ENCODE peak calls at places on chromosomes 7 and 10, in six cellular contexts. M is endothelial cell, D is mammary epithelial cell, W is tibial nerve, L is WTC11, N is epithelial cell of esophagus. A is an unnamed sample.

GRCh38 chr10:93488956-93489528 is 6.9 kb upstream of the MYOF start:
- DNase-seq in M (no peak), D (no peak), W (no peak), L (no peak), N (no peak), A (no peak)

GRCh38 chr7:45457591-45457990 is 116.6 kb upstream of the ADCY1 start:
- DNase-seq in M (no peak), D (no peak), W (no peak), L (no peak), N (no peak), A (no peak)

GRCh38 chr7:156616269-156617202 is 24.0 kb upstream of the RNF32 start:
- DNase-seq in M (no peak), D (no peak), W (no peak), L (peak), N (no peak), A (no peak)

GRCh38 chr10:77177589-77177988 is 460.0 kb downstream of the KCNMA1 start:
- DNase-seq in M (no peak), D (no peak), W (no peak), L (no peak), N (no peak), A (no peak)

GRCh38 chr10:28996947-28997551 is 291.8 kb upstream of the LYZL1 start:
- DNase-seq in M (no peak), D (no peak), W (no peak), L (no peak), N (no peak), A (no peak)

GRCh38 chr7:19353158-19353557 is 207.9 kb upstream of the FERD3L start:
- DNase-seq in M (no peak), D (no peak), W (no peak), L (no peak), N (no peak), A (no peak)

GRCh38 chr7:98922392-98923107 is 44.2 kb downstream of the TRRAP start:
- DNase-seq in M (no peak), D (no peak), W (peak), L (no peak), N (peak), A (no peak)

GRCh38 chr7:158314394-158314793 is 273.2 kb downstream of the PTPRN2 start:
- DNase-seq in M (no peak), D (no peak), W (no peak), L (no peak), N (no peak), A (no peak)

GRCh38 chr7:137851361-137851945 is 4.7 kb upstream of the DGKI start:
- DNase-seq in M (no peak), D (peak), W (no peak), L (no peak), N (peak), A (no peak)

GRCh38 chr7:37282093-37282444 is 166.6 kb downstream of the ELMO1 start:
- DNase-seq in M (no peak), D (no peak), W (no peak), L (no peak), N (no peak), A (no peak)

GRCh38 chr10:78301891-78302738 is 268.5 kb downstream of the RPS24 start:
- DNase-seq in M (no peak), D (no peak), W (no peak), L (no peak), N (peak), A (no peak)

GRCh38 chr10:91135113-91135512 is 85.3 kb upstream of the PCGF5 start:
- DNase-seq in M (no peak), D (no peak), W (no peak), L (no peak), N (no peak), A (no peak)

GRCh38 chr10:103493362-103493871 is at the start of gene NEURL1:
- DNase-seq in M (no peak), D (no peak), W (no peak), L (peak), N (peak), A (no peak)

GRCh38 chr10:107971973-107972372 is 807.5 kb upstream of the SORCS1 start:
- DNase-seq in M (no peak), D (peak), W (no peak), L (no peak), N (peak), A (peak)

GRCh38 chr10:98030991-98031431 is 590 bp upstream of the CRTAC1 start:
- DNase-seq in M (peak), D (no peak), W (no peak), L (peak), N (no peak), A (no peak)

GRCh38 chr10:63083904-63084689 is 49.0 kb upstream of the NRBF2 start:
- DNase-seq in M (peak), D (peak), W (peak), L (peak), N (peak), A (peak)

GRCh38 chr7:26398436-26399308 is 107.0 kb downstream of the SNX10 start:
- DNase-seq in M (peak), D (peak), W (peak), L (peak), N (peak), A (peak)

GRCh38 chr7:84394219-84394618 is 199.6 kb upstream of the SEMA3A start:
- DNase-seq in M (no peak), D (no peak), W (no peak), L (no peak), N (peak), A (peak)

GRCh38 chr7:128904381-128905197 is 5.9 kb downstream of the KCP start:
- DNase-seq in M (no peak), D (peak), W (no peak), L (no peak), N (peak), A (no peak)

GRCh38 chr7:157018328-157018996 is 8.0 kb upstream of the MNX1 start:
- DNase-seq in M (no peak), D (no peak), W (no peak), L (no peak), N (no peak), A (no peak)

GRCh38 chr10:85810674-85811073 is 555.9 kb downstream of the GRID1 start:
- DNase-seq in M (no peak), D (no peak), W (no peak), L (no peak), N (no peak), A (no peak)

GRCh38 chr7:19522486-19522885 is 186.4 kb downstream of the POLR1F start:
- DNase-seq in M (no peak), D (peak), W (no peak), L (no peak), N (peak), A (peak)

GRCh38 chr10:24012249-24012803 is 196.6 kb upstream of the KIAA1217 start:
- DNase-seq in M (no peak), D (no peak), W (no peak), L (no peak), N (no peak), A (no peak)

GRCh38 chr7:157481389-157481788 is 144.6 kb downstream of the DNAJB6 start:
- DNase-seq in M (no peak), D (no peak), W (no peak), L (no peak), N (no peak), A (no peak)

GRCh38 chr10:32790483-32790882 is 167.5 kb downstream of the ITGB1 start:
- DNase-seq in M (no peak), D (no peak), W (no peak), L (no peak), N (peak), A (no peak)

GRCh38 chr10:112816033-112816430 is 134.0 kb upstream of the TCF7L2 start:
- DNase-seq in M (no peak), D (no peak), W (no peak), L (no peak), N (no peak), A (no peak)

GRCh38 chr10:75208177-75208576 is 2.4 kb upstream of the VDAC2 start:
- DNase-seq in M (no peak), D (peak), W (no peak), L (no peak), N (peak), A (peak)

GRCh38 chr10:113983552-113983951 is 60.1 kb upstream of the ADRB1 start:
- DNase-seq in M (no peak), D (no peak), W (no peak), L (no peak), N (no peak), A (no peak)

GRCh38 chr10:113020838-113021237 is 70.8 kb downstream of the TCF7L2 start:
- DNase-seq in M (no peak), D (no peak), W (no peak), L (no peak), N (no peak), A (no peak)

GRCh38 chr7:144821069-144821468 is 14.8 kb downstream of the TPK1 start:
- DNase-seq in M (no peak), D (no peak), W (no peak), L (no peak), N (no peak), A (no peak)

GRCh38 chr7:136016649-136017395 is 39.7 kb upstream of the MTPN start:
- DNase-seq in M (no peak), D (peak), W (no peak), L (no peak), N (no peak), A (no peak)

GRCh38 chr10:52115823-52116222 is 198.3 kb upstream of the DKK1 start:
- DNase-seq in M (no peak), D (no peak), W (no peak), L (no peak), N (peak), A (no peak)

GRCh38 chr7:11427686-11428273 is 404.2 kb downstream of the THSD7A start:
- DNase-seq in M (peak), D (peak), W (no peak), L (no peak), N (peak), A (peak)

GRCh38 chr10:43225787-43226153 is 41.1 kb downstream of the RASGEF1A start:
- DNase-seq in M (peak), D (no peak), W (no peak), L (peak), N (no peak), A (no peak)

GRCh38 chr7:157088136-157088535 is 50.6 kb upstream of the UBE3C start:
- DNase-seq in M (no peak), D (no peak), W (no peak), L (no peak), N (no peak), A (no peak)

GRCh38 chr10:106500585-106501525 is 663.7 kb downstream of the SORCS1 start:
- DNase-seq in M (no peak), D (peak), W (no peak), L (no peak), N (peak), A (no peak)

GRCh38 chr10:112991888-112992491 is 41.9 kb downstream of the TCF7L2 start:
- DNase-seq in M (no peak), D (peak), W (no peak), L (no peak), N (peak), A (peak)

GRCh38 chr7:8612584-8612983 is 179.2 kb downstream of the NXPH1 start:
- DNase-seq in M (no peak), D (no peak), W (no peak), L (no peak), N (no peak), A (no peak)

GRCh38 chr10:79483948-79484347 is 28.4 kb upstream of the EIF5AL1 start:
- DNase-seq in M (no peak), D (no peak), W (peak), L (no peak), N (no peak), A (no peak)

GRCh38 chr7:13981070-13981469 is 8.4 kb downstream of the ETV1 start:
- DNase-seq in M (peak), D (peak), W (no peak), L (no peak), N (peak), A (peak)

GRCh38 chr10:17375936-17376584 is 78.3 kb downstream of the ST8SIA6 start:
- DNase-seq in M (peak), D (no peak), W (no peak), L (peak), N (no peak), A (no peak)
- TF ChIP-seq CTCF in M (peak), D (peak), W (no peak), L (peak), N (peak), A (peak)

GRCh38 chr10:61701055-61701705 is 38.5 kb downstream of the CABCOCO1 start:
- DNase-seq in M (no peak), D (no peak), W (no peak), L (no peak), N (no peak), A (no peak)
- TF ChIP-seq CTCF in M (no peak), D (no peak), W (no peak), L (no peak), N (no peak), A (peak)

GRCh38 chr7:134478707-134479106 is 19.8 kb upstream of the AKR1B1 start:
- DNase-seq in M (no peak), D (peak), W (no peak), L (no peak), N (peak), A (no peak)
- TF ChIP-seq CTCF in M (no peak), D (peak), W (no peak), L (no peak), N (peak), A (no peak)

GRCh38 chr7:54839538-54840213 is 80.7 kb upstream of the SEC61G start:
- DNase-seq in M (peak), D (peak), W (peak), L (peak), N (peak), A (peak)
- TF ChIP-seq CTCF in M (peak), D (peak), W (peak), L (peak), N (peak), A (peak)

DNA sequence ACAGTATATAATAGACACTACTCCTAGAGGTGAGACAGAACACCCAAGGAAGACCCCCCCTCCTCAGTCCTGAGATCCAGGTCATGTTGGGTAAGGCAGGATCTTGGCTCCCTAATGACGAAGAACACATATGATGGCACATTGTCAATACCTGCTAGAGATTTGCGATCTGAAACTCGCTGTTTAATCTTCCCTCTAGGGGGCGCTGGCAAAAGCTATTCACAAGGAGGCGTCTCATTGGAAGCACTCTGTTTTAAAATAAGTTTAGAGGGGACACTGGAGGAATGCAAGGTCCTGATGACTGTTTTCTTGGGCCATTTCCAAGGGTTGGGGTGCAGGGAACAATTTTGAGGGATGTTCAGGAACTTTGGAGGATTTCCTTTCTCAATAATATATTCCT is 1013.7 kb upstream of the MBL2 start:
- DNase-seq in M (peak), D (no peak), W (no peak), L (peak), N (peak), A (no peak)
- TF ChIP-seq CTCF in M (peak), D (peak), W (no peak), L (peak), N (peak), A (no peak)

GRCh38 chr10:84613336-84614021 is 285.1 kb downstream of the CCSER2 start:
- DNase-seq in M (peak), D (peak), W (no peak), L (peak), N (peak), A (peak)
- TF ChIP-seq CTCF in M (peak), D (peak), W (no peak), L (peak), N (peak), A (peak)

A was measured in RWPE1.